ENCODE peak calls at places on chromosomes 1 and 21, in four cellular contexts. P is Calu3, Y is cardiac fibroblast, H is psoas muscle. D is an unnamed sample.

GRCh38 chr1:115056395-115056798 is 26.8 kb downstream of the TSHB start:
- DNase-seq in P (no peak), Y (peak), H (no peak), D (no peak)

GRCh38 chr1:118136511-118136937 is 48.5 kb downstream of the SPAG17 start:
- DNase-seq in P (peak), Y (peak), H (no peak), D (no peak)

GRCh38 chr1:87344231-87344630 is 15.6 kb downstream of the LMO4 start:
- DNase-seq in P (no peak), Y (no peak), H (no peak), D (no peak)

GRCh38 chr1:219236095-219236494 is 62.4 kb downstream of the LYPLAL1 start:
- DNase-seq in P (no peak), Y (no peak), H (no peak), D (no peak)

GRCh38 chr1:239795289-239795688 is 296.4 kb upstream of the FMN2 start:
- DNase-seq in P (no peak), Y (no peak), H (no peak), D (no peak)

GRCh38 chr1:226653311-226653921 is 85.7 kb downstream of the ITPKB start:
- DNase-seq in P (no peak), Y (no peak), H (peak), D (no peak)

GRCh38 chr1:43991476-43992231 is at the start of gene CCDC24:
- DNase-seq in P (peak), Y (peak), H (peak), D (peak)

GRCh38 chr1:77504986-77505385 is 177.5 kb downstream of the ZZZ3 start:
- DNase-seq in P (no peak), Y (peak), H (no peak), D (no peak)

GRCh38 chr21:31529406-31529805 is 130.1 kb upstream of the SOD1 start:
- DNase-seq in P (no peak), Y (no peak), H (no peak), D (no peak)

GRCh38 chr1:1344672-1345361 is 4.4 kb downstream of the DVL1 start:
- DNase-seq in P (peak), Y (no peak), H (peak), D (peak)

GRCh38 chr1:223811634-223812101 is 34.1 kb downstream of the TP53BP2 start:
- DNase-seq in P (no peak), Y (peak), H (no peak), D (no peak)

GRCh38 chr1:243496173-243496553 is 240.3 kb downstream of the SDCCAG8 start:
- DNase-seq in P (no peak), Y (no peak), H (no peak), D (no peak)

GRCh38 chr1:38142606-38143005 is 96.0 kb upstream of the POU3F1 start:
- DNase-seq in P (no peak), Y (no peak), H (no peak), D (no peak)

GRCh38 chr1:24236170-24237045 is 49.3 kb upstream of the IFNLR1 start:
- DNase-seq in P (peak), Y (peak), H (no peak), D (no peak)

GRCh38 chr1:222926566-222926965 is 111.7 kb downstream of the DISP1 start:
- DNase-seq in P (no peak), Y (peak), H (no peak), D (no peak)

GRCh38 chr1:228073061-228073869 is 9.2 kb upstream of the ARF1 start:
- DNase-seq in P (no peak), Y (no peak), H (no peak), D (no peak)

GRCh38 chr1:198153103-198153502 is 3.7 kb upstream of the NEK7 start:
- DNase-seq in P (peak), Y (peak), H (peak), D (no peak)

GRCh38 chr1:198156111-198156744 is 570 bp upstream of the NEK7 start:
- DNase-seq in P (peak), Y (peak), H (peak), D (peak)

GRCh38 chr1:198155253-198155652 is 1.5 kb upstream of the NEK7 start:
- DNase-seq in P (peak), Y (peak), H (no peak), D (no peak)

GRCh38 chr1:198151688-198152087 is 5.1 kb upstream of the NEK7 start:
- DNase-seq in P (no peak), Y (peak), H (no peak), D (no peak)

DNA sequence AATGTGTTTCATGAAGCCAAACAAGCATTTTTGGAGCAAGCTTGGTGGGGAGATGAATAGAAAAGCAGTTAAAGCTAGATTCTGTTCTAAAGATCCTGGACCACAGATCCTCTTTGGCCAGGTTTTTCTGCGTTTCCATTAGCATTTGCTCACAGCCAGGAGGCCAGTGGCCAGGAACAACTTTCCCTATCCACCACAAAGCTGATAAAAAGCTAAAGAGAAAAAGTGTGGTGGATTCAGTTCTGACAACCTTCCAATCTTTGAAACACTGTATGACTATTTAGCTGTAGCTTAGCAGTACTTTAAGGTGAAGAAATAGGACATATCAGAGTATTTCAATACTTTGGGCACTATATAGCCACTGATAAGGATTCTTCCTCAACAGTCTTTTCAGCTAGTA is 3.0 kb upstream of the NEK7 start:
- DNase-seq in P (no peak), Y (peak), H (no peak), D (no peak)
- TF ChIP-seq CTCF in P (no peak), Y (no peak), H (no peak), D (no peak)

GRCh38 chr1:175802407-175803123 is 59.2 kb upstream of the TNR start:
- DNase-seq in P (no peak), Y (no peak), H (no peak), D (no peak)
- TF ChIP-seq CTCF in P (no peak), Y (no peak), H (no peak), D (no peak)

GRCh38 chr1:217747156-217747769 is 116.1 kb downstream of the SPATA17 start:
- DNase-seq in P (no peak), Y (peak), H (no peak), D (no peak)
- TF ChIP-seq CTCF in P (peak), Y (peak), H (peak), D (peak)

DNA sequence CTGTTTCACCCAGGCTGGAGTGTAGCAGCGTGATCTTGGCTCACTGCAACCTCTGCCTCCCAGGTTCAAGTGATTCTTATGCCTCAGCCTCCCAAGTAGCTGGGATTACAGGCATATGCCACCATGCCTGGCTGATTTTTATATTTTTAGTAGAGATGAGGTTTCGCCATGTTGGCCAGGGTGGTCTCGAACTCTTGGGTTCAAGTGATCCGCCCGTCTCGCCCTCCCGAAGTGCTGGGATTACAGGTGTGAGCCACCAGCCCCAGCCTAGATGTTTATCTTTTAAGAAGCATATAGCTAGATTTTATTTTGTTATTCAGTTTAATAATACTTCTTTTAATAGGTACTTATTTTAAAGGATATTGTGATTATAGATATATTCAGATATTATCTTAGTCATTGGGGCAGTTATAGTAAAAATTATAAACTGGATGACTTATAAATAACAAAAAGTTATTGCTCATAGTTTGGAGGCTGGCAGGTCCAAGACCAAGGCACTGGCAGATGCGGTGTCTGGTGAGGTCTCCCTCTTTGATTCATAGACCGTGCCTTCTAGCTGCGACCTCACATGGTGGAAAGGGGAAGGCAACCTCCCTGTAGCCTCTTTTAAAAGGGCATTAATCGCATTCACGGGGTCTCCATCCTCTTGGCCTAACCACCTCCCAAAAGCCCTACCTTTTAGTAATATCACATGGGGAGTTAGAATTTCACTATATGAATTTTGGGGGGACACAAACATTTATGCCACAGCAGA is 3.1 kb upstream of the KCNE2 start:
- DNase-seq in P (no peak), Y (no peak), H (no peak), D (no peak)
- TF ChIP-seq CTCF in P (no peak), Y (no peak), H (no peak), D (no peak)

DNA sequence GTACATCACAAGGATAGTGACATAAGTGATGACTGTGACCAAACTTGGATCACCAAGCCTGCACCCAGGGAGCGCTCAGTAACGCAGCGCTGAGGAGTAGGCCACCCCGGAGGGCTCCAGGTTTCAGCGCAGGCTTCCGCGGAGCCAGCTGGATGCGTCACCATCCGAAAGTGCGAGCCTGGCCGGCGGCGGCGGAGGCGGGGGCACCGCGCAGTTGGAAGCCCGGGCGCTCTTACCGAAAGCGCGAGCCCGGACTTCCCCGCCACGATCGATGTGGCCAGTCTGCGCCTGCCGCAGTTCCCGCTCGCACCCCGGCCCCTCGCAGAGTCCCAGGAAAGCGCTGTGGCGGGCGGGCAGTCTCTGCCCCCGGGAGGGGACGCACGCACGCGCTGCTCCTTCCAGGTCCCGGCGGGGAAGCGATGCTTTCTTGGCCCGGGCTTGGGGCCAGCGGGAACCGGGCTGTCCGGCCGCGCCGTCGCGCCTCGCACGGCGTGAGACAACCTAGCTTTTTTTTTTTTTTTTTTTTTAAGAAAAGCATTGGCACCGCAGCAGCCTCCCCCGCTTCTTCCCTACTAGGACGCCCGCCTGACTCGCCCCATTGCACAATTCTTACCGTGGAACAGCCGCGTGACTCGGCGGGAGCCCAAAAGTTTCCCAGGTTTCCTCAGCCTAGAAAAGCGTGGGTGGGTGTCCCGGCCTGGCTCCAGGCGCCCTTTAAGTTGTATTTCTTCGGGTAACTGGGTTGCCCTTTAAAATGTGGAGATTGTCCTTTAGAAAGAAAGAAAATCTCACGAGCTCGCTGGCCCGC is 36.4 kb upstream of the JAK1 start:
- DNase-seq in P (peak), Y (peak), H (peak), D (peak)
- TF ChIP-seq CTCF in P (no peak), Y (no peak), H (no peak), D (no peak)

GRCh38 chr1:203039609-203040517 is 13.6 kb downstream of the PPFIA4 start:
- DNase-seq in P (peak), Y (no peak), H (no peak), D (peak)
- TF ChIP-seq CTCF in P (no peak), Y (peak), H (no peak), D (peak)

DNA sequence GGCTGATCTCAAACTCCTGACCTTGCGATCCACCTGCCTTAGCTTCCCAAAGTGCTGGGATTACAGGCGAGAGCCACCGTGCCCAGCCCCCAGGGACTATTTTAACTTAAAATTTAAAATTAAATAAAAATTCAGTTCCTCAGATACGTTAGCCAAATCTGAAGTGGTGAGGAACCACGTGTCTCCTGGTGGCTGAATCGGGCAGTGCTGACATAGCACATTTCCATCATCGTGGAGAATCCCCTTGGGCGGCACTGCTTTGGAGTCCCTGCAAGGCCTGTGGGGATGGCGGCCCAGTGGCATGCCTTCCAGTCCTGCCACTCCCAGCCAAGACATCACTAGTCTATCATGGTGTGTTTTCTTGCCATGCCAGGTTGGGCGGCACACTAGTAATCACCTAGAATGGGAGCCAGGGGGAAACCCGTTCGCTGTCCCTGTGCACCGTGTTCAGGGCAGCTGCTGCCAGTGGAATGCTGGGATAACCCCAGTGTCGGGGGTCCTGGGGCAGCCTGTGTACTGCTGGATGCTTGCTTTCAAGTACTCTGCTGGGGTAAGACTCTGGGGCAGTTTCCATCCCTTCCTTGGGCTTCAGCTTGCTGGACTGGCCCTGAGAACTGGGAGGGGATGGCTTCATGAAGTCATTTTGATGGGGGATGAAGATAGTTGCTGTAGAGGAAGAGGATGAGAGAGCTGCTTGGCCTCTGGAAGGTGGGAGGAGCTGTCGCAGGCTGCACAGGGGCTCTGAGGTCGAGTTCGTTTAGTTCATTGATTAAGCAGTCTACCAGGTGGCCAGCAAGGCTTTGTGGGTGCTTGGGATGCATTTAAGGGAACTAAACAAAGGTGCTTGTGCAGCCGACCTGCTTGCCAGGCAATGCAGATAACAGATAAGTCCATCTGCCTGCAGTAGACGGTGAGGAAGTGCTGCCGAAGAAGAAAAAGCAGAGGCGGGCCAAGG is 4.6 kb downstream of the ZBTB48 start:
- DNase-seq in P (no peak), Y (no peak), H (no peak), D (no peak)
- TF ChIP-seq CTCF in P (peak), Y (no peak), H (peak), D (peak)

D was measured in endothelial cell.